ENCODE peak calls at places on chromosome 2, in five cellular contexts. X is breast epithelium, Y is HFFc6, E is WERI-Rb-1, M is fibroblast of lung. H is an unnamed sample.

GRCh38 chr2:29165362-29166236 is 50.4 kb downstream of the CLIP4 start:
- DNase-seq in X (no peak), Y (peak), E (no peak), M (peak), H (no peak)

GRCh38 chr2:232772540-232772939 is 3.8 kb downstream of the KCNJ13 start:
- DNase-seq in X (no peak), Y (no peak), E (no peak), M (no peak), H (no peak)

GRCh38 chr2:72236445-72237067 is 88.9 kb upstream of the CYP26B1 start:
- DNase-seq in X (no peak), Y (peak), E (no peak), M (peak), H (no peak)

GRCh38 chr2:100140582-100140981 is 1.8 kb downstream of the AFF3 start:
- DNase-seq in X (no peak), Y (no peak), E (no peak), M (no peak), H (no peak)

GRCh38 chr2:96129528-96130120 is 8.7 kb downstream of the ASTL start:
- DNase-seq in X (no peak), Y (no peak), E (no peak), M (no peak), H (no peak)

GRCh38 chr2:96753661-96754282 is 6.9 kb upstream of the CNNM4 start:
- DNase-seq in X (no peak), Y (no peak), E (no peak), M (no peak), H (no peak)

GRCh38 chr2:26197516-26197915 is 24.6 kb downstream of the GAREM2 start:
- DNase-seq in X (no peak), Y (no peak), E (no peak), M (no peak), H (no peak)

GRCh38 chr2:58732999-58733398 is 491.9 kb upstream of the FANCL start:
- DNase-seq in X (no peak), Y (no peak), E (no peak), M (no peak), H (no peak)

GRCh38 chr2:102698369-102699111 is 63.3 kb upstream of the TMEM182 start:
- DNase-seq in X (no peak), Y (no peak), E (no peak), M (peak), H (no peak)

GRCh38 chr2:197113221-197113831 is 186.8 kb upstream of the PGAP1 start:
- DNase-seq in X (no peak), Y (no peak), E (no peak), M (peak), H (no peak)

GRCh38 chr2:68362749-68363148 is 2.3 kb upstream of the PLEK start:
- DNase-seq in X (no peak), Y (no peak), E (no peak), M (no peak), H (no peak)

GRCh38 chr2:39407516-39408296 is 29.4 kb downstream of the MAP4K3 start:
- DNase-seq in X (no peak), Y (no peak), E (no peak), M (no peak), H (no peak)

GRCh38 chr2:119366649-119367471 is at the start of the genes C2orf76 and DBI:
- DNase-seq in X (peak), Y (peak), E (peak), M (peak), H (peak)

GRCh38 chr2:62297642-62298010 is 101.7 kb downstream of the B3GNT2 start:
- DNase-seq in X (no peak), Y (no peak), E (no peak), M (no peak), H (no peak)

GRCh38 chr2:204545861-204546773 is 842 bp downstream of the PARD3B start:
- DNase-seq in X (no peak), Y (no peak), E (peak), M (no peak), H (no peak)

GRCh38 chr2:179604638-179605037 is 256.8 kb downstream of the ZNF385B start:
- DNase-seq in X (no peak), Y (no peak), E (no peak), M (no peak), H (no peak)

GRCh38 chr2:146214394-146214929 is 1630.4 kb upstream of the ACVR2A start:
- DNase-seq in X (no peak), Y (no peak), E (no peak), M (no peak), H (no peak)

GRCh38 chr2:98086491-98087446 is at the start of gene VWA3B:
- DNase-seq in X (peak), Y (no peak), E (no peak), M (peak), H (peak)

GRCh38 chr2:208039661-208040060 is 14.3 kb upstream of the PLEKHM3 start:
- DNase-seq in X (no peak), Y (no peak), E (no peak), M (peak), H (no peak)

GRCh38 chr2:120385355-120386127 is 39.6 kb downstream of the INHBB start:
- DNase-seq in X (no peak), Y (no peak), E (no peak), M (no peak), H (no peak)

GRCh38 chr2:134917219-134917957 is 1.2 kb upstream of the CCNT2 start:
- DNase-seq in X (no peak), Y (no peak), E (no peak), M (no peak), H (no peak)

GRCh38 chr2:232721261-232721660 is 24.1 kb downstream of the GIGYF2 start:
- DNase-seq in X (no peak), Y (no peak), E (no peak), M (no peak), H (no peak)

GRCh38 chr2:119641562-119642258 is 37.3 kb upstream of the TMEM177 start:
- DNase-seq in X (peak), Y (peak), E (peak), M (peak), H (peak)

GRCh38 chr2:158539176-158539895 is 82.6 kb downstream of the PKP4 start:
- DNase-seq in X (no peak), Y (peak), E (no peak), M (peak), H (no peak)

GRCh38 chr2:218082586-218083351 is 13.7 kb downstream of the RUFY4 start:
- DNase-seq in X (no peak), Y (no peak), E (no peak), M (no peak), H (no peak)

GRCh38 chr2:120308038-120308910 is 37.7 kb upstream of the INHBB start:
- DNase-seq in X (no peak), Y (no peak), E (no peak), M (no peak), H (peak)

GRCh38 chr2:40303746-40304145 is 148.1 kb downstream of the SLC8A1 start:
- DNase-seq in X (no peak), Y (no peak), E (no peak), M (no peak), H (no peak)

GRCh38 chr2:200677161-200677560 is 91.3 kb downstream of the AOX1 start:
- DNase-seq in X (no peak), Y (no peak), E (no peak), M (no peak), H (no peak)

GRCh38 chr2:145975406-145975805 is 1455.5 kb upstream of the ZEB2 start:
- DNase-seq in X (no peak), Y (no peak), E (no peak), M (peak), H (no peak)

GRCh38 chr2:222000326-222000725 is 298.5 kb downstream of the PAX3 start:
- DNase-seq in X (no peak), Y (peak), E (no peak), M (peak), H (no peak)

GRCh38 chr2:240303896-240304745 is 131.3 kb upstream of the GPC1 start:
- DNase-seq in X (no peak), Y (no peak), E (no peak), M (no peak), H (peak)

GRCh38 chr2:83689402-83689801 is 769.7 kb downstream of the SUCLG1 start:
- DNase-seq in X (no peak), Y (no peak), E (no peak), M (no peak), H (no peak)

GRCh38 chr2:7881038-7881437 is 800.8 kb upstream of the ID2 start:
- DNase-seq in X (no peak), Y (peak), E (no peak), M (peak), H (no peak)

GRCh38 chr2:5849596-5849995 is 157.4 kb downstream of the SOX11 start:
- DNase-seq in X (no peak), Y (no peak), E (no peak), M (peak), H (no peak)

GRCh38 chr2:64711260-64711659 is 57.5 kb upstream of the SERTAD2 start:
- DNase-seq in X (no peak), Y (no peak), E (no peak), M (no peak), H (no peak)

GRCh38 chr2:26780203-26780760 is 5.6 kb upstream of the CENPA start:
- DNase-seq in X (no peak), Y (no peak), E (no peak), M (no peak), H (no peak)

GRCh38 chr2:217993817-217994459 is 8.9 kb downstream of the TNS1 start:
- DNase-seq in X (no peak), Y (no peak), E (peak), M (peak), H (peak)

GRCh38 chr2:100166701-100167100 is 24.3 kb upstream of the AFF3 start:
- DNase-seq in X (no peak), Y (no peak), E (no peak), M (no peak), H (no peak)

GRCh38 chr2:106183093-106183837 is 10.8 kb downstream of the UXS1 start:
- DNase-seq in X (no peak), Y (no peak), E (no peak), M (no peak), H (no peak)

GRCh38 chr2:27856386-27856785 is 33.8 kb downstream of the RBKS start:
- DNase-seq in X (no peak), Y (no peak), E (no peak), M (peak), H (no peak)

H was measured in left lobe of liver.